ENCODE peak calls at places on chromosome 4, in five cellular contexts. One of them, this sample, is unnamed.

GRCh38 chr4:145824469-145824868 is 114.2 kb downstream of the ZNF827 start:
- DNase-seq in CD8-positive, alpha-beta memory T cell: no peak
- DNase-seq in pancreas: no peak
- DNase-seq in osteocyte: no peak
- DNase-seq in ovary: no peak
- DNase-seq in this sample: no peak

GRCh38 chr4:22531226-22531625 is 15.4 kb upstream of the ADGRA3 start:
- DNase-seq in CD8-positive, alpha-beta memory T cell: no peak
- DNase-seq in pancreas: no peak
- DNase-seq in osteocyte: no peak
- DNase-seq in ovary: no peak
- DNase-seq in this sample: no peak

GRCh38 chr4:120718979-120719566 is 203.5 kb downstream of the PRDM5 start:
- DNase-seq in CD8-positive, alpha-beta memory T cell: peak; percentile 4
- DNase-seq in pancreas: no peak
- DNase-seq in osteocyte: no peak
- DNase-seq in ovary: peak; percentile 34
- DNase-seq in this sample: no peak

GRCh38 chr4:7428261-7429068 is 6.3 kb downstream of the PSAPL1 start:
- DNase-seq in CD8-positive, alpha-beta memory T cell: no peak
- DNase-seq in pancreas: peak; percentile 4
- DNase-seq in osteocyte: peak; percentile 73
- DNase-seq in ovary: no peak
- DNase-seq in this sample: peak; percentile 4

GRCh38 chr4:180635276-180635675 is 1607.9 kb upstream of the TENM3 start:
- DNase-seq in CD8-positive, alpha-beta memory T cell: no peak
- DNase-seq in pancreas: no peak
- DNase-seq in osteocyte: no peak
- DNase-seq in ovary: no peak
- DNase-seq in this sample: no peak

GRCh38 chr4:108029731-108030130 is 40.0 kb downstream of the HADH start:
- DNase-seq in CD8-positive, alpha-beta memory T cell: no peak
- DNase-seq in pancreas: no peak
- DNase-seq in osteocyte: no peak
- DNase-seq in ovary: no peak
- DNase-seq in this sample: no peak

GRCh38 chr4:32831104-32831503 is 2110.9 kb downstream of the PCDH7 start:
- DNase-seq in CD8-positive, alpha-beta memory T cell: no peak
- DNase-seq in pancreas: no peak
- DNase-seq in osteocyte: no peak
- DNase-seq in ovary: no peak
- DNase-seq in this sample: no peak

GRCh38 chr4:188869581-188869980 is 730.3 kb downstream of the TRIML1 start:
- DNase-seq in CD8-positive, alpha-beta memory T cell: no peak
- DNase-seq in pancreas: no peak
- DNase-seq in osteocyte: no peak
- DNase-seq in ovary: no peak
- DNase-seq in this sample: no peak

GRCh38 chr4:159296061-159296460 is 193.2 kb downstream of the RAPGEF2 start:
- DNase-seq in CD8-positive, alpha-beta memory T cell: no peak
- DNase-seq in pancreas: no peak
- DNase-seq in osteocyte: no peak
- DNase-seq in ovary: no peak
- DNase-seq in this sample: no peak

GRCh38 chr4:173647902-173648301 is 117.9 kb upstream of the HAND2 start:
- DNase-seq in CD8-positive, alpha-beta memory T cell: no peak
- DNase-seq in pancreas: no peak
- DNase-seq in osteocyte: no peak
- DNase-seq in ovary: no peak
- DNase-seq in this sample: no peak

This sample was measured in left ventricle myocardium inferior.